ENCODE peak calls at places on chromosomes 13 and 19, in four cellular contexts. One of them, this sample, is unnamed.

GRCh38 chr13:76222511-76222910 is 586.4 kb downstream of the LMO7 start:
- DNase-seq in tibial artery: no peak
- DNase-seq in MM.1S: no peak
- DNase-seq in nucleus accumbens: no peak
- DNase-seq in this sample: peak; percentile 79

GRCh38 chr13:31240921-31241320 is 41.1 kb downstream of the B3GLCT start:
- DNase-seq in MM.1S: no peak
- DNase-seq in tibial artery: no peak
- DNase-seq in nucleus accumbens: no peak
- DNase-seq in this sample: no peak

GRCh38 chr19:17576758-17577532 is 21.5 kb downstream of the COLGALT1 start:
- DNase-seq in MM.1S: no peak
- DNase-seq in tibial artery: no peak
- DNase-seq in nucleus accumbens: no peak
- DNase-seq in this sample: no peak

GRCh38 chr19:2037676-2038255 is 13.3 kb downstream of the MKNK2 start:
- DNase-seq in MM.1S: peak; percentile 5
- DNase-seq in tibial artery: no peak
- DNase-seq in nucleus accumbens: no peak
- DNase-seq in this sample: no peak

GRCh38 chr13:41580345-41580744 is 123.0 kb downstream of the RGCC start:
- DNase-seq in nucleus accumbens: no peak
- DNase-seq in MM.1S: no peak
- DNase-seq in tibial artery: no peak
- DNase-seq in this sample: no peak

GRCh38 chr19:38524994-38525634 is 91.6 kb downstream of the RYR1 start:
- DNase-seq in MM.1S: no peak
- DNase-seq in tibial artery: no peak
- DNase-seq in nucleus accumbens: no peak
- DNase-seq in this sample: no peak

GRCh38 chr13:99067160-99067985 is 89.5 kb upstream of the DOCK9 start:
- DNase-seq in nucleus accumbens: no peak
- DNase-seq in MM.1S: no peak
- DNase-seq in tibial artery: no peak
- DNase-seq in this sample: no peak

GRCh38 chr19:47124937-47125668 is 5.5 kb upstream of the SAE1 start:
- DNase-seq in tibial artery: no peak
- DNase-seq in nucleus accumbens: no peak
- DNase-seq in MM.1S: peak; percentile 55
- DNase-seq in this sample: peak; percentile 88

GRCh38 chr13:41017744-41018582 is 1.2 kb downstream of the ELF1 start:
- DNase-seq in nucleus accumbens: no peak
- DNase-seq in MM.1S: no peak
- DNase-seq in tibial artery: no peak
- DNase-seq in this sample: peak; percentile 50

GRCh38 chr19:39472746-39473442 is 7.7 kb upstream of the TIMM50 start:
- DNase-seq in nucleus accumbens: no peak
- DNase-seq in MM.1S: no peak
- DNase-seq in tibial artery: no peak
- DNase-seq in this sample: no peak

GRCh38 chr13:100159584-100159983 is 70.7 kb downstream of the PCCA start:
- DNase-seq in tibial artery: no peak
- DNase-seq in MM.1S: no peak
- DNase-seq in nucleus accumbens: no peak
- DNase-seq in this sample: no peak

GRCh38 chr13:92303428-92303827 is 905.0 kb downstream of the GPC5 start:
- DNase-seq in MM.1S: no peak
- DNase-seq in nucleus accumbens: no peak
- DNase-seq in tibial artery: no peak
- DNase-seq in this sample: no peak

GRCh38 chr19:1110809-1111640 is 7.2 kb downstream of the GPX4 start:
- DNase-seq in nucleus accumbens: no peak
- DNase-seq in tibial artery: no peak
- DNase-seq in MM.1S: no peak
- DNase-seq in this sample: no peak

GRCh38 chr19:33497151-33497777 is 24.3 kb downstream of the PEPD start:
- DNase-seq in MM.1S: no peak
- DNase-seq in nucleus accumbens: no peak
- DNase-seq in tibial artery: no peak
- DNase-seq in this sample: no peak

This sample was measured in pons.